ENCODE peak calls at places on chromosomes 7 and 10, in six cellular contexts. M is RWPE1, V is adrenal gland, N is cardiac muscle cell, C is OCI-LY7, J is GM23338. P is an unnamed sample.

GRCh38 chr7:5296627-5297226 is 14.0 kb downstream of the SLC29A4 start:
- DNase-seq in J (peak; percentile 87), N (no peak), V (no peak), C (peak; percentile 69), M (peak; percentile 45), P (no peak)

GRCh38 chr7:155597753-155598140 is 46.7 kb upstream of the RBM33 start:
- DNase-seq in N (peak; percentile 22), V (no peak), J (no peak), M (no peak), C (no peak), P (no peak)

GRCh38 chr10:13984647-13985155 is 346.0 kb downstream of the FRMD4A start:
- DNase-seq in N (peak; percentile 67), V (no peak), J (no peak), C (no peak), M (peak; percentile 68), P (no peak)

GRCh38 chr10:96047004-96047649 is 3.7 kb downstream of the CCNJ start:
- DNase-seq in C (peak; percentile 18), M (no peak), J (no peak), V (no peak), N (peak; percentile 6), P (no peak)

GRCh38 chr7:4134204-4134603 is 547.9 kb upstream of the FOXK1 start:
- DNase-seq in M (no peak), V (no peak), J (no peak), N (no peak), C (no peak), P (no peak)

GRCh38 chr10:24448351-24449009 is 239.5 kb downstream of the KIAA1217 start:
- DNase-seq in C (no peak), N (no peak), M (no peak), V (no peak), J (no peak), P (no peak)

GRCh38 chr7:44633254-44634186 is 27.1 kb downstream of the OGDH start:
- DNase-seq in M (peak; percentile 15), C (peak; percentile 76), V (peak; percentile 85), J (no peak), N (peak; percentile 97), P (peak; percentile 82)

GRCh38 chr7:98051118-98051744 is 55.4 kb upstream of the LMTK2 start:
- DNase-seq in N (no peak), C (peak; percentile 59), M (no peak), V (no peak), J (peak; percentile 96), P (no peak)

GRCh38 chr10:126243976-126244375 is 144.3 kb downstream of the ADAM12 start:
- DNase-seq in N (peak; percentile 75), V (no peak), J (no peak), C (no peak), M (no peak), P (no peak)

GRCh38 chr7:66575398-66575797 is 53.3 kb upstream of the KCTD7 start:
- DNase-seq in N (no peak), M (no peak), J (no peak), V (no peak), C (no peak), P (no peak)

GRCh38 chr10:112999102-112999501 is 49.1 kb downstream of the TCF7L2 start:
- DNase-seq in N (no peak), C (no peak), V (no peak), M (no peak), J (no peak), P (no peak)
- H3K27ac ChIP-seq in N (peak overlapping the region; percentile 91), C (no peak overlapping the region), V (no peak overlapping the region), M (no peak overlapping the region), J (peak overlapping the region; percentile 59), P (no peak overlapping the region)

GRCh38 chr10:69835233-69835632 is 33.5 kb downstream of the COL13A1 start:
- DNase-seq in J (no peak), C (no peak), N (no peak), M (no peak), V (no peak), P (no peak)
- H3K27ac ChIP-seq in J (no peak overlapping the region), C (no peak overlapping the region), N (no peak overlapping the region), M (no peak overlapping the region), V (no peak overlapping the region), P (no peak overlapping the region)

GRCh38 chr10:4639960-4640359 is 186.0 kb upstream of the AKR1E2 start:
- DNase-seq in C (no peak), V (no peak), M (no peak), J (no peak), N (peak; percentile 68), P (no peak)
- H3K27ac ChIP-seq in C (no peak overlapping the region), V (no peak overlapping the region), M (no peak overlapping the region), J (no peak overlapping the region), N (no peak overlapping the region), P (peak overlapping the region; percentile 77)

GRCh38 chr7:107179326-107180163 is 10.7 kb downstream of the HBP1 start:
- DNase-seq in J (no peak), C (no peak), M (peak; percentile 55), N (peak; percentile 30), V (no peak), P (no peak)
- H3K27ac ChIP-seq in J (no peak overlapping the region), C (no peak overlapping the region), M (peak overlapping the region; percentile 50), N (peak overlapping the region; percentile 24), V (peak overlapping the region; percentile 18), P (no peak overlapping the region)

DNA sequence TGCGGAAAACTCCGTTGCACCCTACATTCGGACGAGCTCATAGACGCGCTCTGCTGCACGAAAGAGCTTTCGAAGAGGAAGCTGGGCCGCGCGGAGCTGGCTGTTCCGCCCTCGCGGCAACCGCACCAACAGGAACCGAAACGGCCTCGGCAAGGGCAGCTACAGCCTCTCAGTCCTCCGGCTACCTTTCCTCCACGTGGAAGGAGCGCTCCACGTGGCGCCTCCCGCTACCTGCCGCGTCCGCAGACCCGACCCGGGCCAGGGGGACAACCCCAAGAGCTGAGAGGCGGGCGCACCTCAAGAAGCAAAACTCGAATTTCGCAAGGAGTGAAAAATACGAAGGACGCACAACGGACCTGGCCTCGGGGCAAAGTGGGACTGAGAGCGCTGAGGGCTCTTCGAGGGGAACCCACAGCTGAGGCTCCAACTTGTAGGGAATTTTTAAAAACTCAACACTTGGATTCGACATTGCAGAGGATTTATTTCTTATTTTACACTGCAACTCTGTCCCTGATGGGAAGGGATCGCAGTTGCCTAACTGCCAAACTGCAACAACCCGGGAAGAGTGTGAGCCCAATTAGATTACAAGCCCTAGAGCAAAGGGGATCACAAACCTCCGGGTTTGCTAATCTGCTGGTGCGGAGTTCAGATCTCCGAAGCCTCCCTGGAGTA is 1.4 kb downstream of the HPSE2 start:
- DNase-seq in V (peak; percentile 25), N (peak; percentile 65), J (peak; percentile 78), C (peak; percentile 61), M (peak; percentile 38), P (peak; percentile 75)
- H3K27ac ChIP-seq in V (no peak overlapping the region), N (no peak overlapping the region), J (no peak overlapping the region), C (no peak overlapping the region), M (no peak overlapping the region), P (no peak overlapping the region)